ENCODE peak calls at places on chromosomes 2 and 18, in ten cellular contexts. H, Z, U, X, T, B, W, Y, L and A are unnamed samples.
A peak's percentile ranks its signal among the peaks of the same experiment; 100 is the strongest.

GRCh38 chr2:116953-117352 is 70.6 kb upstream of the FAM110C start:
- DNase-seq in W (no peak), H (no peak), T (no peak), U (no peak), Z (no peak), Y (no peak), X (no peak), B (no peak), L (no peak), A (no peak)

GRCh38 chr2:9165625-9166024 is 41.0 kb upstream of the ASAP2 start:
- DNase-seq in L (no peak), T (no peak), Y (no peak), B (no peak), X (no peak), H (peak; percentile 89), W (no peak), U (no peak), Z (peak; percentile 85), A (no peak)

GRCh38 chr2:99754215-99754614 is 264.4 kb upstream of the REV1 start:
- DNase-seq in T (no peak), H (peak; percentile 1), B (no peak), W (no peak), Z (no peak), L (no peak), Y (no peak), U (peak; percentile 10), X (no peak), A (no peak)

GRCh38 chr2:20523798-20524197 is 76.9 kb downstream of the RHOB start:
- DNase-seq in X (no peak), H (no peak), Y (no peak), L (no peak), T (no peak), U (no peak), Z (no peak), W (no peak), B (no peak), A (no peak)

GRCh38 chr2:179963626-179964025 is 43.5 kb downstream of the CWC22 start:
- DNase-seq in X (no peak), Z (peak; percentile 37), U (peak; percentile 16), T (no peak), B (no peak), Y (no peak), W (no peak), L (no peak), H (peak; percentile 17), A (no peak)

GRCh38 chr18:74796928-74797576 is 199.4 kb downstream of the ZNF407 start:
- DNase-seq in X (no peak), W (no peak), Y (no peak), T (no peak), B (no peak), U (peak; percentile 24), Z (peak; percentile 66), H (peak; percentile 38), L (peak; percentile 24), A (no peak)

GRCh38 chr2:160205511-160205910 is 5.4 kb upstream of the ITGB6 start:
- DNase-seq in T (no peak), W (peak; percentile 96), U (peak; percentile 69), Y (peak; percentile 69), Z (peak; percentile 99), B (peak; percentile 34), L (peak; percentile 81), X (no peak), H (peak; percentile 100), A (no peak)

GRCh38 chr2:88733155-88733902 is 41.9 kb downstream of the RPIA start:
- DNase-seq in B (no peak), Y (no peak), U (no peak), H (peak; percentile 45), L (no peak), T (no peak), X (no peak), W (no peak), Z (peak; percentile 56), A (no peak)

GRCh38 chr2:60745330-60745729 is 10.7 kb upstream of the PAPOLG start:
- DNase-seq in T (no peak), L (no peak), U (no peak), Y (no peak), W (no peak), Z (no peak), B (no peak), X (no peak), H (no peak), A (no peak)

GRCh38 chr2:60741588-60741987 is 14.5 kb upstream of the PAPOLG start:
- DNase-seq in W (no peak), Y (no peak), U (no peak), T (no peak), Z (no peak), L (no peak), X (no peak), B (no peak), H (no peak), A (no peak)

GRCh38 chr2:60745761-60746160 is 10.3 kb upstream of the PAPOLG start:
- DNase-seq in Z (no peak), B (no peak), W (no peak), H (no peak), X (no peak), L (no peak), U (no peak), Y (no peak), T (no peak), A (peak; percentile 16)

GRCh38 chr2:60742419-60742818 is 13.6 kb upstream of the PAPOLG start:
- DNase-seq in Z (no peak), W (no peak), X (no peak), T (no peak), L (no peak), U (no peak), B (no peak), H (no peak), Y (no peak), A (no peak)

GRCh38 chr2:60746318-60746717 is 9.8 kb upstream of the PAPOLG start:
- DNase-seq in H (no peak), W (no peak), B (no peak), U (no peak), L (no peak), X (no peak), Y (no peak), T (no peak), Z (peak; percentile 23), A (no peak)
- H3K27ac ChIP-seq in H (no peak overlapping the region), W (no peak overlapping the region), B (no peak overlapping the region), U (no peak overlapping the region), L (no peak overlapping the region), X (no peak overlapping the region), Y (no peak overlapping the region), T (no peak overlapping the region), Z (no peak overlapping the region), A (no peak overlapping the region)

DNA sequence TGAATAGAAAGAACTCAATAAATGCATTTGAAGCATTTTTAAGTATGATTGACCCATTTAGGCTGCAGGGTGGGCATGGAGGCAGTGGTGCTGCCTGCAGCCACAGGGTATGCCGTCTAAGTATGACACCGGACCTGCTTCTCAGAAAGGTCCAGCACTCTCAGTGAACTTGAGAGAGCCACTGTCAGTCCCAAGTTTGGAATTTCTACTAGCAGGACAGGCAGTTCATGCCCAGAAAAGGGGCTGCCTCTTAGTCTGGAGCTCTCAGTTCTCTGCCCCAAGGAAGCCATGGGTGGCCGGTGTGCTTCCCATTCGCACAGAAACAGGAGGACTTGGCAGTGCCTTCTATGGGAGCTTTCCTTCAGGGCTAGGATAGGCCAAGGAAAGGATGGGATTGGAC is 24.0 kb upstream of the MYCN start:
- DNase-seq in X (no peak), U (no peak), T (no peak), W (no peak), Z (no peak), L (no peak), Y (no peak), B (no peak), H (no peak), A (no peak)
- H3K27ac ChIP-seq in X (no peak overlapping the region), U (no peak overlapping the region), T (no peak overlapping the region), W (no peak overlapping the region), Z (no peak overlapping the region), L (no peak overlapping the region), Y (no peak overlapping the region), B (no peak overlapping the region), H (no peak overlapping the region), A (no peak overlapping the region)

DNA sequence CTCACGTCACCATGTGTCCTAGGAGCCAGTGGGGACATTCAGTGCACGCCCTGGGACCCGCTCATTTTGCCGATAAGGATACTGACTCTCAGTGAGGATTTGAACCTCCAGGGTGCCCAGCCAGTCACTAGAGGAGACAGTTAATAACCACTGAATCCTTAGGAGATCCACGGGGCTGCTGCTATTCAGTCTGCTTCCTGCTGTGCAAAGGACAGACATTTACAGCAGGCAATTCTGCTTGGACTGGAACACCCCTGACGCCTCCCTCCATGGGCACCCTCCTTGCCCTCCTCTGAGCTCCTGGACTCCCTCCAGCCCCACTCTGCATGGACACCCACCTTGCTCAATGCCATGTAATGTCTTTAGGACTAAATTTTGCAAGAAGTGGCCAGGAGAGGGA is 265.5 kb downstream of the EIPR1 start:
- DNase-seq in Y (no peak), L (no peak), U (no peak), B (no peak), H (no peak), T (no peak), Z (no peak), W (no peak), X (no peak), A (no peak)
- H3K27ac ChIP-seq in Y (no peak overlapping the region), L (no peak overlapping the region), U (no peak overlapping the region), B (no peak overlapping the region), H (no peak overlapping the region), T (no peak overlapping the region), Z (no peak overlapping the region), W (no peak overlapping the region), X (no peak overlapping the region), A (no peak overlapping the region)

GRCh38 chr2:62293490-62294212 is 97.7 kb downstream of the B3GNT2 start:
- DNase-seq in U (no peak), H (peak; percentile 60), W (peak; percentile 7), T (no peak), X (peak; percentile 30), L (peak; percentile 61), Y (peak; percentile 90), Z (peak; percentile 61), B (peak; percentile 34), A (peak; percentile 1)

GRCh38 chr2:62291052-62291451 is 95.1 kb downstream of the B3GNT2 start:
- DNase-seq in Z (no peak), X (no peak), T (no peak), B (no peak), W (no peak), U (no peak), L (no peak), H (no peak), Y (no peak), A (no peak)

GRCh38 chr2:62292190-62292589 is 96.3 kb downstream of the B3GNT2 start:
- DNase-seq in T (no peak), X (no peak), W (no peak), H (peak; percentile 76), B (no peak), U (no peak), Y (no peak), Z (peak; percentile 40), L (no peak), A (no peak)

GRCh38 chr2:62291517-62292137 is 95.7 kb downstream of the B3GNT2 start:
- DNase-seq in Y (no peak), B (no peak), X (no peak), Z (no peak), T (no peak), U (no peak), H (no peak), L (no peak), W (no peak), A (no peak)

DNA sequence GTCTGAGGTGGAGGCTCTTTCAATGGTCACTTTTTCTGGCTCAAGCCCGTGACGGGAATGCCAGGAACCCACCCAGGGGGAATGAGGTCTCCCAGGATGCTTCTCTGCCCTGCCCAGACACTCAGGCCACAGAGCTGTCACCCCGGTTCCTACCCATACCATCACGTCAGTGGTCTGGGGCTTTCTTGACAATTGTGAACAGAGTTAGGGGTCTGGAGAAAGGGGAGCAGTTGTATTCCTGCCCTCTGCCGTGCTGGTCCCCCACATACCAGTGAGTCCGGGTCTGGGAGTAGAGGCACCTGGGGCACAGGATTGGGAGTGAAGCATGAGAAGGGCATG is 97.2 kb downstream of the B3GNT2 start:
- DNase-seq in Z (no peak), U (no peak), L (no peak), T (no peak), X (no peak), B (no peak), Y (no peak), W (no peak), H (no peak), A (no peak)
- H3K27ac ChIP-seq in Z (no peak overlapping the region), U (no peak overlapping the region), L (no peak overlapping the region), T (no peak overlapping the region), X (peak overlapping the region; percentile 53), B (peak overlapping the region; percentile 27), Y (peak overlapping the region; percentile 74), W (no peak overlapping the region), H (no peak overlapping the region), A (no peak overlapping the region)